ENCODE peak calls at places on chromosomes 2 and 18, in eight cellular contexts. Q, E, Y, L, R, M, P and J are unnamed samples.

GRCh38 chr2:9336534-9337354 is 86.6 kb downstream of the ITGB1BP1 start:
- DNase-seq in L (peak), Y (peak), R (no peak), P (no peak), M (peak), Q (no peak), E (no peak), J (peak)

GRCh38 chr2:86685351-86685750 is 34.7 kb upstream of the RMND5A start:
- DNase-seq in Q (no peak), P (no peak), R (no peak), L (no peak), Y (no peak), M (no peak), E (no peak), J (no peak)

GRCh38 chr2:121355488-121355887 is 70.5 kb upstream of the TFCP2L1 start:
- DNase-seq in E (no peak), Q (no peak), P (no peak), M (no peak), Y (no peak), R (no peak), L (no peak), J (no peak)

GRCh38 chr18:40810371-40810770 is 1144.7 kb upstream of the PIK3C3 start:
- DNase-seq in M (peak), R (no peak), Y (no peak), E (no peak), Q (no peak), L (peak), P (no peak), J (peak)

GRCh38 chr2:185745864-185746859 is 7.6 kb downstream of the FSIP2 start:
- DNase-seq in L (no peak), Y (no peak), M (no peak), P (no peak), E (no peak), Q (no peak), R (no peak), J (no peak)

GRCh38 chr2:32865399-32866068 is 81.2 kb upstream of the LTBP1 start:
- DNase-seq in Y (peak), E (no peak), M (peak), Q (no peak), L (peak), P (no peak), R (peak), J (peak)

GRCh38 chr18:32271649-32272324 is 81.9 kb downstream of the MEP1B start:
- DNase-seq in L (peak), E (peak), Y (peak), Q (no peak), M (peak), R (peak), P (peak), J (peak)

GRCh38 chr2:12948231-12948962 is 231.7 kb downstream of the TRIB2 start:
- DNase-seq in Y (peak), L (no peak), E (no peak), M (peak), Q (no peak), R (no peak), P (no peak), J (peak)

GRCh38 chr2:55061534-55062344 is 11.5 kb upstream of the RTN4 start:
- DNase-seq in E (no peak), Q (no peak), M (no peak), R (no peak), P (no peak), Y (no peak), L (no peak), J (no peak)

GRCh38 chr2:130830538-130830937 is 6.2 kb upstream of the ARHGEF4 start:
- DNase-seq in L (no peak), P (no peak), Q (no peak), R (no peak), Y (no peak), E (no peak), M (no peak), J (no peak)

GRCh38 chr2:229176136-229176535 is 95.0 kb downstream of the PID1 start:
- DNase-seq in Q (no peak), M (no peak), Y (no peak), L (no peak), P (no peak), E (no peak), R (no peak), J (no peak)

GRCh38 chr2:203650860-203651613 is 55.4 kb upstream of the CD28 start:
- DNase-seq in L (peak), P (peak), R (peak), E (peak), Y (peak), Q (no peak), M (peak), J (peak)
- TF ChIP-seq CTCF in L (peak), P (peak), R (peak), E (peak), Y (peak), Q (no peak), M (peak), J (peak)

DNA sequence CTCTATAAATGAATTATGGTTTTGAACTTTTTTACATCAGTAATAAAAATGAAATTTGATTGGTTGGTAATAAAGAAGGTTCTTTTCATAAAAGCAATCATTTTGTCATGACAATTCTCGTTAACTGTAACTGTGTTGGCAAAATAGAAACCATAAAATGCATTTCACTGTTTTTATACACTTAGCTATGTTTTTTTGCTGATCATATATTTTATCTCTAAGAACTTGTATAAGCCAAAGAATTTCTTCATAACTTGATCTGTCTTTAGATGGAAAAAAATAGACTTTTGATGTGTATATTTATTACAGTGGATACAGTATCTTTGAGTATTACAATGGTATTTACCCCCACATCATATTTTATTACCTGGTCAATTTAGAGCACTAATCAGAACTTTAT is 9.7 kb downstream of the MTX2 start:
- DNase-seq in Y (no peak), Q (no peak), P (no peak), E (no peak), M (no peak), R (no peak), L (no peak), J (no peak)
- H3K4me3 ChIP-seq in Y (no peak), Q (no peak), P (no peak), E (no peak), M (no peak), R (no peak), L (no peak), J (no peak)

DNA sequence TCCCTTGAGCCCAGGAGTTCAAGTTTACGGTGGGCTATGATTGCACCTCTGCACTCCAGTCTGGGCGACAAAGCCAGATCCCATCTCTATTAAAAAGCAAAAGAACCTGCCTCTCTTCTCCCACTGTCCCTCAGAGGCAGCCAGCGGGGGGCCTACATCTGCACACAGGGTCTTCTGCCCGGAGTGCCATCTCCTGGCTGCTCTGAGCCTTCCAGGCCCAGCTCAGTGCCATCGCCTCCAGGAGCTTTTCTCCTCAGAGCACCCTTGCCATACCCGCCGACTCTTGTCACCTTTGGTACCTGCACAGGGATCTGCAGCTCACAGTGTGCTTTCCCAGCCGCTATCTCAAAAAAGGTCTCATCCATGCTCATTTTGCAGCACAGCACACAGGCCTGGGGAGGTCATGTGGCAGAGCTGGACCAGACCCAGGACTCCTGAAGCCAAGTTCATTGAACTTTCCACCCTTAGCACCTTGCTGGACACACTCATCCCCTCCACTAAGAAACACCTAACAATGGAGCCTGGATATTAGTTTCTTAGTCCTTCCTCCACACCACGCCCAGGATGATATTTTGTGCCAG is 186.3 kb downstream of the HAUS1 start:
- DNase-seq in M (no peak), R (no peak), Y (no peak), E (no peak), P (no peak), Q (no peak), L (no peak), J (no peak)
- TF ChIP-seq CTCF in M (no peak), R (no peak), Y (no peak), E (peak), P (no peak), Q (no peak), L (no peak), J (no peak)

GRCh38 chr18:75916641-75916982 is 489.1 kb upstream of the SMIM21 start:
- DNase-seq in M (no peak), Q (no peak), E (peak), Y (no peak), R (no peak), P (no peak), L (no peak), J (no peak)
- H3K4me3 ChIP-seq in M (no peak), Q (peak), E (peak), Y (peak), R (no peak), P (no peak), L (no peak), J (no peak)

GRCh38 chr2:108593547-108594098 is 59.4 kb downstream of the LIMS1 start:
- DNase-seq in L (peak), R (peak), Q (no peak), Y (peak), P (no peak), E (no peak), M (peak), J (peak)
- TF ChIP-seq CTCF in L (no peak), R (no peak), Q (no peak), Y (peak), P (no peak), E (no peak), M (no peak), J (peak)

GRCh38 chr2:73068147-73068546 is 3.4 kb downstream of the SFXN5 start:
- DNase-seq in R (no peak), Q (no peak), Y (no peak), L (no peak), P (no peak), E (no peak), M (no peak), J (no peak)

GRCh38 chr2:73063472-73063871 is 8.0 kb downstream of the SFXN5 start:
- DNase-seq in L (no peak), Q (no peak), P (no peak), Y (peak), M (no peak), R (no peak), E (no peak), J (no peak)

GRCh38 chr2:73067043-73067442 is 4.5 kb downstream of the SFXN5 start:
- DNase-seq in P (no peak), Q (no peak), Y (no peak), E (no peak), M (no peak), L (no peak), R (no peak), J (no peak)

GRCh38 chr2:73069041-73069854 is 2.3 kb downstream of the SFXN5 start:
- DNase-seq in M (no peak), L (no peak), Q (no peak), P (no peak), R (peak), Y (peak), E (no peak), J (no peak)

GRCh38 chr2:73063909-73064875 is 7.3 kb downstream of the SFXN5 start:
- DNase-seq in L (peak), E (peak), Q (no peak), P (no peak), Y (peak), M (peak), R (no peak), J (peak)
- H3K4me3 ChIP-seq in L (no peak), E (no peak), Q (no peak), P (no peak), Y (peak), M (no peak), R (no peak), J (no peak)